ENCODE peak calls at places on chromosomes 16 and 17, in ten cellular contexts. P is WTC11, A is GM23338, I is ovary, Q is activated B cell treated with CpG ODN at 0.5 μM for 24 hours, V is nephron progenitor cell, L is fibroblast of pulmonary artery, B is fibroblast of lung, H is natural killer cell, M is Peyer's patch. R is an unnamed sample.
A peak's percentile ranks its signal among the peaks of the same experiment; 100 is the strongest.

GRCh38 chr16:86074651-86075487 is 175.9 kb downstream of the IRF8 start:
- DNase-seq in P (no peak), A (peak; percentile 29), I (no peak), Q (no peak), V (peak; percentile 56), L (no peak), B (peak; percentile 48), H (no peak), M (peak; percentile 44), R (no peak)

GRCh38 chr17:47775181-47775580 is 42.1 kb downstream of the TBX21 start:
- DNase-seq in P (no peak), A (no peak), I (no peak), Q (no peak), V (no peak), L (no peak), B (no peak), H (no peak), M (no peak), R (no peak)

GRCh38 chr17:44877121-44877520 is 22.1 kb downstream of the EFTUD2 start:
- DNase-seq in P (no peak), A (no peak), I (no peak), Q (no peak), V (no peak), L (no peak), B (no peak), H (no peak), M (no peak), R (no peak)

GRCh38 chr16:89096768-89097527 is 3.3 kb downstream of the ACSF3 start:
- DNase-seq in P (no peak), A (no peak), I (no peak), Q (no peak), V (no peak), L (no peak), B (no peak), H (no peak), M (no peak), R (no peak)

GRCh38 chr17:52025231-52025630 is 133.3 kb downstream of the CA10 start:
- DNase-seq in P (no peak), A (no peak), I (no peak), Q (no peak), V (no peak), L (no peak), B (peak; percentile 70), H (no peak), M (no peak), R (no peak)

GRCh38 chr16:87326151-87326571 is 9.0 kb upstream of the C16orf95 start:
- DNase-seq in P (no peak), A (no peak), I (no peak), Q (no peak), V (no peak), L (no peak), B (no peak), H (no peak), M (no peak), R (peak; percentile 6)

GRCh38 chr16:19118938-19119431 is 5.2 kb downstream of the ITPRIPL2 start:
- DNase-seq in P (no peak), A (no peak), I (peak; percentile 58), Q (no peak), V (no peak), L (peak; percentile 95), B (peak; percentile 95), H (no peak), M (peak; percentile 55), R (peak; percentile 72)

GRCh38 chr17:30922235-30922993 is 669 bp downstream of the ADAP2 start:
- DNase-seq in P (peak; percentile 38), A (peak; percentile 66), I (no peak), Q (peak; percentile 48), V (peak; percentile 35), L (no peak), B (no peak), H (no peak), M (peak; percentile 47), R (no peak)

GRCh38 chr16:50037791-50038190 is 12.8 kb downstream of the CNEP1R1 start:
- DNase-seq in P (no peak), A (no peak), I (no peak), Q (no peak), V (no peak), L (peak; percentile 65), B (no peak), H (no peak), M (no peak), R (no peak)

GRCh38 chr16:88923926-88924833 is 52.8 kb downstream of the CBFA2T3 start:
- DNase-seq in P (no peak), A (peak; percentile 57), I (no peak), Q (no peak), V (no peak), L (no peak), B (no peak), H (no peak), M (no peak), R (no peak)

GRCh38 chr16:1723450-1724147 is 17.6 kb downstream of the MAPK8IP3 start:
- DNase-seq in P (peak; percentile 65), A (peak; percentile 67), I (no peak), Q (no peak), V (peak; percentile 47), L (peak; percentile 54), B (peak; percentile 19), H (no peak), M (peak; percentile 72), R (no peak)

GRCh38 chr16:64580558-64580957 is 541.3 kb downstream of the CDH11 start:
- DNase-seq in P (peak; percentile 43), A (peak; percentile 70), I (no peak), Q (no peak), V (no peak), L (no peak), B (no peak), H (no peak), M (no peak), R (no peak)

GRCh38 chr16:54431041-54431996 is 144.7 kb upstream of the IRX3 start:
- DNase-seq in P (no peak), A (no peak), I (no peak), Q (no peak), V (no peak), L (no peak), B (peak; percentile 32), H (no peak), M (no peak), R (no peak)

GRCh38 chr17:50665838-50666237 is 31.2 kb downstream of the ABCC3 start:
- DNase-seq in P (no peak), A (peak; percentile 47), I (no peak), Q (no peak), V (no peak), L (no peak), B (no peak), H (no peak), M (no peak), R (no peak)

GRCh38 chr17:50666316-50666715 is 31.6 kb downstream of the ABCC3 start:
- DNase-seq in P (no peak), A (no peak), I (no peak), Q (no peak), V (no peak), L (no peak), B (no peak), H (no peak), M (no peak), R (no peak)

GRCh38 chr17:50668838-50669581 is 34.3 kb downstream of the ABCC3 start:
- DNase-seq in P (no peak), A (no peak), I (no peak), Q (no peak), V (no peak), L (no peak), B (no peak), H (no peak), M (no peak), R (no peak)

GRCh38 chr17:50667259-50668024 is 32.8 kb downstream of the ABCC3 start:
- DNase-seq in P (no peak), A (no peak), I (no peak), Q (no peak), V (no peak), L (no peak), B (no peak), H (no peak), M (no peak), R (no peak)

GRCh38 chr17:50668025-50668837 is 33.5 kb downstream of the ABCC3 start:
- DNase-seq in P (no peak), A (no peak), I (no peak), Q (no peak), V (no peak), L (peak; percentile 56), B (peak; percentile 57), H (no peak), M (no peak), R (no peak)
- TF ChIP-seq CTCF in P (no peak), A (no peak), I (no peak), Q (no peak), V (no peak), L (no peak), B (no peak), H (no peak), M (no peak), R (no peak)

GRCh38 chr17:41865596-41865893 is 322 bp upstream of the KLHL11 start:
- DNase-seq in P (no peak), A (no peak), I (no peak), Q (no peak), V (no peak), L (no peak), B (no peak), H (no peak), M (no peak), R (no peak)
- TF ChIP-seq CTCF in P (no peak), A (no peak), I (no peak), Q (no peak), V (no peak), L (no peak), B (no peak), H (no peak), M (no peak), R (no peak)

GRCh38 chr17:67559381-67559966 is 158.3 kb upstream of the NOL11 start:
- DNase-seq in P (peak; percentile 51), A (peak; percentile 57), I (no peak), Q (no peak), V (no peak), L (peak; percentile 3), B (no peak), H (no peak), M (no peak), R (no peak)
- TF ChIP-seq CTCF in P (peak; percentile 28), A (peak; percentile 71), I (no peak), Q (no peak), V (no peak), L (peak; percentile 28), B (peak; percentile 36), H (no peak), M (no peak), R (no peak)

GRCh38 chr17:42744806-42745617 is at the start of gene EZH1:
- DNase-seq in P (peak; percentile 94), A (peak; percentile 97), I (peak; percentile 95), Q (peak; percentile 96), V (peak; percentile 93), L (peak; percentile 91), B (peak; percentile 79), H (peak; percentile 92), M (peak; percentile 94), R (peak; percentile 83)

GRCh38 chr17:42748202-42748905 is 3.5 kb upstream of the EZH1 start:
- DNase-seq in P (no peak), A (no peak), I (peak; percentile 56), Q (no peak), V (no peak), L (no peak), B (no peak), H (no peak), M (no peak), R (no peak)

GRCh38 chr17:42744283-42744805 is 496 bp downstream of the EZH1 start:
- DNase-seq in P (no peak), A (peak; percentile 72), I (no peak), Q (no peak), V (no peak), L (peak; percentile 44), B (peak; percentile 32), H (peak; percentile 50), M (peak; percentile 87), R (peak; percentile 75)

GRCh38 chr17:42740699-42741098 is 4.1 kb downstream of the EZH1 start:
- DNase-seq in P (no peak), A (no peak), I (no peak), Q (no peak), V (no peak), L (no peak), B (no peak), H (no peak), M (no peak), R (no peak)

GRCh38 chr17:42743595-42744282 is 1.1 kb downstream of the EZH1 start:
- DNase-seq in P (no peak), A (peak; percentile 58), I (peak; percentile 20), Q (no peak), V (no peak), L (peak; percentile 33), B (no peak), H (no peak), M (no peak), R (no peak)
- TF ChIP-seq CTCF in P (no peak), A (peak; percentile 27), I (no peak), Q (no peak), V (no peak), L (peak; percentile 31), B (peak; percentile 5), H (no peak), M (no peak), R (no peak)

R was measured in CD14-positive monocyte.